ENCODE peak calls at places on chromosome 14, in nine cellular contexts. K, X, C, R, Q, B, T, N and D are unnamed samples.

GRCh38 chr14:78367355-78367754 is 197.2 kb downstream of the NRXN3 start:
- DNase-seq in B (no peak), C (no peak), K (no peak), N (no peak), X (no peak), Q (no peak), R (no peak), T (no peak), D (no peak)

GRCh38 chr14:45249847-45250575 is 3.0 kb downstream of the MIS18BP1 start:
- DNase-seq in N (peak; percentile 93), Q (no peak), B (no peak), R (no peak), K (no peak), C (no peak), X (peak; percentile 16), T (no peak), D (no peak)

GRCh38 chr14:89000007-89000942 is 175.8 kb downstream of the TTC8 start:
- DNase-seq in Q (peak; percentile 67), K (peak; percentile 96), N (peak; percentile 99), T (no peak), X (peak; percentile 92), C (no peak), R (no peak), B (no peak), D (no peak)

GRCh38 chr14:28142400-28143015 is 624.1 kb upstream of the FOXG1 start:
- DNase-seq in K (peak; percentile 29), R (no peak), Q (no peak), T (no peak), C (peak; percentile 60), B (no peak), X (no peak), N (peak; percentile 39), D (no peak)

GRCh38 chr14:74546416-74546815 is 52.9 kb downstream of the ISCA2 start:
- DNase-seq in T (no peak), K (no peak), R (no peak), C (no peak), Q (no peak), N (no peak), B (no peak), X (no peak), D (no peak)

GRCh38 chr14:91143862-91144261 is 30.0 kb downstream of the DGLUCY start:
- DNase-seq in R (no peak), K (no peak), N (no peak), X (no peak), C (no peak), Q (peak; percentile 60), B (no peak), T (no peak), D (no peak)

GRCh38 chr14:95442633-95443021 is 73.8 kb downstream of the SYNE3 start:
- DNase-seq in R (peak; percentile 77), N (peak; percentile 67), Q (peak; percentile 86), X (peak; percentile 67), K (peak; percentile 69), T (peak; percentile 27), C (peak; percentile 90), B (peak; percentile 55), D (peak; percentile 87)

GRCh38 chr14:80987235-80988032 is 32.0 kb downstream of the TSHR start:
- DNase-seq in Q (no peak), C (peak; percentile 73), K (peak; percentile 78), X (peak; percentile 60), T (peak; percentile 31), B (peak; percentile 2), N (peak; percentile 69), R (peak; percentile 60), D (peak; percentile 51)

GRCh38 chr14:20662968-20663731 is 21.2 kb upstream of the RNASE4 start:
- DNase-seq in C (peak; percentile 65), K (peak; percentile 99), Q (peak; percentile 78), T (peak; percentile 82), R (peak; percentile 76), N (peak; percentile 74), B (peak; percentile 18), X (peak; percentile 88), D (peak; percentile 33)

GRCh38 chr14:80946797-80947196 is 5.3 kb upstream of the CEP128 start:
- DNase-seq in T (no peak), N (no peak), R (no peak), B (no peak), Q (no peak), K (no peak), X (no peak), C (no peak), D (no peak)

GRCh38 chr14:102774391-102775153 is 2.7 kb upstream of the TRAF3 start:
- DNase-seq in Q (no peak), X (peak; percentile 70), N (peak; percentile 69), K (peak; percentile 81), B (no peak), T (no peak), R (peak; percentile 53), C (peak; percentile 66), D (peak; percentile 77)

GRCh38 chr14:67111031-67111430 is 78.2 kb upstream of the GARIN2 start:
- DNase-seq in Q (no peak), K (no peak), X (no peak), C (no peak), T (peak; percentile 82), B (no peak), R (no peak), N (no peak), D (no peak)

GRCh38 chr14:74064883-74065282 is 19.4 kb downstream of the ALDH6A1 start:
- DNase-seq in T (no peak), Q (no peak), K (no peak), B (no peak), X (no peak), R (no peak), C (no peak), N (peak; percentile 65), D (no peak)

GRCh38 chr14:99809376-99809775 is 16.2 kb downstream of the EML1 start:
- DNase-seq in N (peak; percentile 75), B (no peak), T (peak; percentile 19), Q (no peak), X (peak; percentile 77), R (no peak), C (no peak), K (no peak), D (no peak)

GRCh38 chr14:97179573-97179972 is 382.4 kb downstream of the VRK1 start:
- DNase-seq in C (no peak), X (no peak), Q (no peak), R (no peak), B (no peak), N (no peak), K (no peak), T (no peak), D (no peak)

GRCh38 chr14:35122696-35123387 is 490 bp downstream of the PRORP start:
- DNase-seq in C (peak; percentile 3), K (no peak), Q (no peak), R (no peak), B (peak; percentile 37), T (no peak), N (peak; percentile 41), X (peak; percentile 10), D (no peak)

GRCh38 chr14:95519699-95520098 is 3.2 kb upstream of the SYNE3 start:
- DNase-seq in X (peak; percentile 76), N (peak; percentile 87), K (no peak), C (no peak), R (peak; percentile 67), T (no peak), Q (peak; percentile 73), B (no peak), D (no peak)

GRCh38 chr14:72906879-72907278 is 13.0 kb upstream of the DPF3 start:
- DNase-seq in K (no peak), C (no peak), X (no peak), N (no peak), R (no peak), T (no peak), Q (no peak), B (no peak), D (no peak)

GRCh38 chr14:21880918-21881317 is 207.3 kb upstream of the OR4E1 start:
- DNase-seq in B (no peak), K (no peak), Q (no peak), N (peak; percentile 24), R (no peak), C (no peak), T (no peak), X (no peak), D (no peak)

GRCh38 chr14:70709726-70710382 is 68.1 kb downstream of the TTC9 start:
- DNase-seq in K (no peak), X (no peak), N (no peak), B (no peak), R (no peak), Q (no peak), C (peak; percentile 98), T (no peak), D (no peak)

GRCh38 chr14:106417224-106418049 is 891.1 kb downstream of the TMEM121 start:
- DNase-seq in Q (peak; percentile 83), X (no peak), K (peak; percentile 78), R (peak; percentile 84), B (no peak), T (peak; percentile 15), N (no peak), C (no peak), D (no peak)

GRCh38 chr14:34452258-34452822 is 9.7 kb downstream of the SPTSSA start:
- DNase-seq in N (no peak), R (no peak), T (no peak), Q (no peak), C (peak; percentile 13), B (no peak), X (no peak), K (no peak), D (no peak)

GRCh38 chr14:98634043-98634820 is 637.8 kb downstream of the BCL11B start:
- DNase-seq in B (no peak), K (no peak), Q (no peak), R (no peak), X (no peak), T (no peak), N (no peak), C (no peak), D (no peak)

GRCh38 chr14:88660056-88660455 is 97.2 kb downstream of the ZC3H14 start:
- DNase-seq in N (peak; percentile 5), C (no peak), B (no peak), T (no peak), K (no peak), Q (no peak), X (no peak), R (no peak), D (no peak)

GRCh38 chr14:36091096-36091495 is 85.4 kb downstream of the PTCSC3 start:
- DNase-seq in T (peak; percentile 54), B (no peak), X (peak; percentile 63), Q (no peak), N (peak; percentile 94), K (peak; percentile 96), C (peak; percentile 21), R (no peak), D (no peak)

GRCh38 chr14:102363182-102363952 is 626 bp downstream of the TECPR2 start:
- DNase-seq in T (no peak), B (peak; percentile 54), X (peak; percentile 66), R (peak; percentile 11), N (peak; percentile 13), Q (peak; percentile 73), K (peak; percentile 16), C (peak; percentile 52), D (peak; percentile 50)

GRCh38 chr14:80475074-80475473 is 263.8 kb upstream of the DIO2 start:
- DNase-seq in B (no peak), R (no peak), Q (no peak), T (no peak), C (no peak), N (peak; percentile 69), X (peak; percentile 50), K (no peak), D (no peak)